ENCODE peak calls at places on chromosomes 3 and 15, in seven cellular contexts. One of them, this sample, is unnamed.

GRCh38 chr3:20054549-20054987 is 14.3 kb downstream of the KAT2B start:
- DNase-seq in astrocyte of the cerebellum: peak; percentile 56
- DNase-seq in astrocyte of the spinal cord: peak; percentile 77
- DNase-seq in HFF-Myc: no peak
- DNase-seq in GM12878: peak; percentile 82
- DNase-seq in left ventricle myocardium inferior: no peak
- DNase-seq in HCT116: peak; percentile 95
- DNase-seq in this sample: peak; percentile 82

GRCh38 chr3:123374016-123374415 is 74.9 kb downstream of the ADCY5 start:
- DNase-seq in astrocyte of the cerebellum: no peak
- DNase-seq in astrocyte of the spinal cord: no peak
- DNase-seq in HFF-Myc: no peak
- DNase-seq in GM12878: no peak
- DNase-seq in left ventricle myocardium inferior: no peak
- DNase-seq in HCT116: no peak
- DNase-seq in this sample: no peak

GRCh38 chr15:79872358-79873017 is 24.3 kb downstream of the MTHFS start:
- DNase-seq in astrocyte of the cerebellum: no peak
- DNase-seq in astrocyte of the spinal cord: peak; percentile 72
- DNase-seq in HFF-Myc: peak; percentile 25
- DNase-seq in GM12878: no peak
- DNase-seq in left ventricle myocardium inferior: no peak
- DNase-seq in HCT116: no peak
- DNase-seq in this sample: peak; percentile 38

GRCh38 chr3:100600181-100601042 is 9.0 kb upstream of the ADGRG7 start:
- DNase-seq in astrocyte of the cerebellum: no peak
- DNase-seq in astrocyte of the spinal cord: no peak
- DNase-seq in HFF-Myc: no peak
- DNase-seq in GM12878: peak; percentile 43
- DNase-seq in left ventricle myocardium inferior: no peak
- DNase-seq in HCT116: no peak
- DNase-seq in this sample: peak; percentile 29

GRCh38 chr3:171260430-171260829 is 199.8 kb downstream of the TNIK start:
- DNase-seq in astrocyte of the cerebellum: no peak
- DNase-seq in astrocyte of the spinal cord: no peak
- DNase-seq in HFF-Myc: no peak
- DNase-seq in GM12878: no peak
- DNase-seq in left ventricle myocardium inferior: no peak
- DNase-seq in HCT116: no peak
- DNase-seq in this sample: no peak

GRCh38 chr3:176375519-176375918 is 821.8 kb downstream of the TBL1XR1 start:
- DNase-seq in astrocyte of the cerebellum: no peak
- DNase-seq in astrocyte of the spinal cord: no peak
- DNase-seq in HFF-Myc: no peak
- DNase-seq in GM12878: no peak
- DNase-seq in left ventricle myocardium inferior: no peak
- DNase-seq in HCT116: no peak
- DNase-seq in this sample: no peak

GRCh38 chr15:42035362-42035761 is 14.5 kb upstream of the PLA2G4E start:
- DNase-seq in astrocyte of the cerebellum: no peak
- DNase-seq in astrocyte of the spinal cord: no peak
- DNase-seq in HFF-Myc: no peak
- DNase-seq in GM12878: peak; percentile 52
- DNase-seq in left ventricle myocardium inferior: no peak
- DNase-seq in HCT116: no peak
- DNase-seq in this sample: no peak

GRCh38 chr3:71713041-71713440 is 12.2 kb downstream of the EIF4E3 start:
- DNase-seq in astrocyte of the cerebellum: no peak
- DNase-seq in astrocyte of the spinal cord: no peak
- DNase-seq in HFF-Myc: no peak
- DNase-seq in GM12878: no peak
- DNase-seq in left ventricle myocardium inferior: no peak
- DNase-seq in HCT116: no peak
- DNase-seq in this sample: no peak

GRCh38 chr3:50532062-50532705 is 28.8 kb upstream of the CACNA2D2 start:
- DNase-seq in astrocyte of the cerebellum: no peak
- DNase-seq in astrocyte of the spinal cord: no peak
- DNase-seq in HFF-Myc: no peak
- DNase-seq in GM12878: no peak
- DNase-seq in left ventricle myocardium inferior: no peak
- DNase-seq in HCT116: no peak
- DNase-seq in this sample: no peak

GRCh38 chr3:1442271-1442670 is 349.4 kb downstream of the CNTN6 start:
- DNase-seq in astrocyte of the cerebellum: no peak
- DNase-seq in astrocyte of the spinal cord: no peak
- DNase-seq in HFF-Myc: no peak
- DNase-seq in GM12878: no peak
- DNase-seq in left ventricle myocardium inferior: no peak
- DNase-seq in HCT116: no peak
- DNase-seq in this sample: no peak

GRCh38 chr15:57445872-57446271 is 69.6 kb downstream of the CGNL1 start:
- DNase-seq in astrocyte of the cerebellum: no peak
- DNase-seq in astrocyte of the spinal cord: peak; percentile 44
- DNase-seq in HFF-Myc: no peak
- DNase-seq in GM12878: no peak
- DNase-seq in left ventricle myocardium inferior: no peak
- DNase-seq in HCT116: no peak
- DNase-seq in this sample: no peak

GRCh38 chr15:75131269-75131643 is 70.4 kb upstream of the C15orf39 start:
- DNase-seq in astrocyte of the cerebellum: no peak
- DNase-seq in astrocyte of the spinal cord: no peak
- DNase-seq in HFF-Myc: no peak
- DNase-seq in GM12878: no peak
- DNase-seq in left ventricle myocardium inferior: no peak
- DNase-seq in HCT116: no peak
- DNase-seq in this sample: no peak

GRCh38 chr3:155065537-155065936 is 14.6 kb upstream of the MME start:
- DNase-seq in astrocyte of the cerebellum: no peak
- DNase-seq in astrocyte of the spinal cord: peak; percentile 55
- DNase-seq in HFF-Myc: no peak
- DNase-seq in GM12878: no peak
- DNase-seq in left ventricle myocardium inferior: no peak
- DNase-seq in HCT116: no peak
- DNase-seq in this sample: no peak

GRCh38 chr3:170908235-170909116 is at the start of gene EIF5A2:
- DNase-seq in astrocyte of the cerebellum: peak; percentile 88
- DNase-seq in astrocyte of the spinal cord: peak; percentile 97
- DNase-seq in HFF-Myc: peak; percentile 94
- DNase-seq in GM12878: peak; percentile 33
- DNase-seq in left ventricle myocardium inferior: peak; percentile 96
- DNase-seq in HCT116: peak; percentile 91
- DNase-seq in this sample: peak; percentile 85

GRCh38 chr3:16794251-16794650 is 90.5 kb upstream of the PLCL2 start:
- DNase-seq in astrocyte of the cerebellum: no peak
- DNase-seq in astrocyte of the spinal cord: no peak
- DNase-seq in HFF-Myc: no peak
- DNase-seq in GM12878: no peak
- DNase-seq in left ventricle myocardium inferior: no peak
- DNase-seq in HCT116: no peak
- DNase-seq in this sample: no peak

GRCh38 chr3:172201136-172201989 is 162.0 kb downstream of the FNDC3B start:
- DNase-seq in astrocyte of the cerebellum: peak; percentile 90
- DNase-seq in astrocyte of the spinal cord: peak; percentile 96
- DNase-seq in HFF-Myc: no peak
- DNase-seq in GM12878: no peak
- DNase-seq in left ventricle myocardium inferior: peak; percentile 89
- DNase-seq in HCT116: no peak
- DNase-seq in this sample: no peak

GRCh38 chr3:190238871-190239270 is 83.4 kb downstream of the CLDN1 start:
- DNase-seq in astrocyte of the cerebellum: no peak
- DNase-seq in astrocyte of the spinal cord: no peak
- DNase-seq in HFF-Myc: no peak
- DNase-seq in GM12878: no peak
- DNase-seq in left ventricle myocardium inferior: no peak
- DNase-seq in HCT116: no peak
- DNase-seq in this sample: no peak

GRCh38 chr15:29092376-29093064 is 177.1 kb downstream of the NSMCE3 start:
- DNase-seq in astrocyte of the cerebellum: no peak
- DNase-seq in astrocyte of the spinal cord: no peak
- DNase-seq in HFF-Myc: no peak
- DNase-seq in GM12878: no peak
- DNase-seq in left ventricle myocardium inferior: no peak
- DNase-seq in HCT116: no peak
- DNase-seq in this sample: no peak

GRCh38 chr15:67110400-67110799 is 45.0 kb downstream of the SMAD3 start:
- DNase-seq in astrocyte of the cerebellum: no peak
- DNase-seq in astrocyte of the spinal cord: no peak
- DNase-seq in HFF-Myc: no peak
- DNase-seq in GM12878: peak; percentile 54
- DNase-seq in left ventricle myocardium inferior: no peak
- DNase-seq in HCT116: no peak
- DNase-seq in this sample: no peak

GRCh38 chr3:16056210-16056607 is 118.3 kb upstream of the GALNT15 start:
- DNase-seq in astrocyte of the cerebellum: no peak
- DNase-seq in astrocyte of the spinal cord: peak; percentile 45
- DNase-seq in HFF-Myc: no peak
- DNase-seq in GM12878: no peak
- DNase-seq in left ventricle myocardium inferior: no peak
- DNase-seq in HCT116: no peak
- DNase-seq in this sample: no peak

GRCh38 chr15:57224664-57225063 is 151.6 kb upstream of the CGNL1 start:
- DNase-seq in astrocyte of the cerebellum: peak; percentile 70
- DNase-seq in astrocyte of the spinal cord: peak; percentile 82
- DNase-seq in HFF-Myc: no peak
- DNase-seq in GM12878: no peak
- DNase-seq in left ventricle myocardium inferior: no peak
- DNase-seq in HCT116: no peak
- DNase-seq in this sample: no peak

DNA sequence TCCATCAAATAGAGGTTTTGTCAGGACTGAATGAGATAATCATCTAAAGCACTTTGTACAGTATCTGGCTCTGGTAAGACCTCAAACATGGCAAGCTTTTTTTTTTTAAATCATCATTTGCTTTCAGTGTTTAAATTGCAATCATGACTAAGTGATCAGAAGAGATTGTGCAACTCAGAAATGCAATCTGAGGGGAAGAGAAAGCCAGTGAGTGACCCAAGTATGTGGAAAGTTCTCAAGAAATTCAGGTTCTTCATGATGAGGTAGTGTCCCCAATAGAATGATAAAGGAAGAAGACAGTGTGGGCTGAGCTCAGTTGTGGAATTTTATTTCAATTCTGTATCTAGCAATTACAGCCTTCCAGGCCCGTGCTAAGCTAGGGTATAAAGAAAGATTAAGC is 132.2 kb upstream of the TBC1D5 start:
- DNase-seq in astrocyte of the cerebellum: no peak
- DNase-seq in astrocyte of the spinal cord: no peak
- DNase-seq in HFF-Myc: no peak
- DNase-seq in GM12878: no peak
- DNase-seq in left ventricle myocardium inferior: no peak
- DNase-seq in HCT116: no peak
- DNase-seq in this sample: no peak
- H3K4me3 ChIP-seq in astrocyte of the cerebellum: no peak overlapping the region
- H3K4me3 ChIP-seq in astrocyte of the spinal cord: no peak overlapping the region
- H3K4me3 ChIP-seq in HFF-Myc: no peak overlapping the region
- H3K4me3 ChIP-seq in GM12878: no peak overlapping the region
- H3K4me3 ChIP-seq in left ventricle myocardium inferior: no peak overlapping the region
- H3K4me3 ChIP-seq in HCT116: no peak overlapping the region
- H3K4me3 ChIP-seq in this sample: no peak overlapping the region

GRCh38 chr3:14857506-14857905 is 38.7 kb downstream of the FGD5 start:
- DNase-seq in astrocyte of the cerebellum: no peak
- DNase-seq in astrocyte of the spinal cord: no peak
- DNase-seq in HFF-Myc: no peak
- DNase-seq in GM12878: no peak
- DNase-seq in left ventricle myocardium inferior: no peak
- DNase-seq in HCT116: no peak
- DNase-seq in this sample: no peak
- TF ChIP-seq CTCF in astrocyte of the cerebellum: no peak
- TF ChIP-seq CTCF in astrocyte of the spinal cord: no peak
- TF ChIP-seq CTCF in HFF-Myc: no peak
- TF ChIP-seq CTCF in GM12878: peak; percentile 20
- TF ChIP-seq CTCF in left ventricle myocardium inferior: no peak
- TF ChIP-seq CTCF in HCT116: no peak
- TF ChIP-seq CTCF in this sample: no peak

DNA sequence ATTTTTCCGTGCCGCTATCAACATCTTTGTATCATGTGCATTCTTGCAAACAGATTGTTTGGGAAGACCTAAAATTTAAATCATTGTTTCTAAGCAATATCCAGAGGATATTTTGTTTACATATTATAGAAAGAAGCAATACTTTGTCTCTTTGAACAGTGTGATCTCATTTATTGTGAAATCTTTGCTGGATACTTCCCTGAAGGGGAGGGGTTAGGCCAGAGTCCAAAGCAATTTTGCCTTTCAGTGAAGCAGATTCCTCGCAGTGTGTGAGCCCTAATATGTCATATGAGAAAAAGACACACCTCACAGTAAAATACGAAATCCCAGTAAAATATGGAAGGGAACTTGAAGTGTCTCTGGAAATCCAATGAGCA is 158.7 kb upstream of the SLCO3A1 start:
- DNase-seq in astrocyte of the cerebellum: peak; percentile 19
- DNase-seq in astrocyte of the spinal cord: peak; percentile 54
- DNase-seq in HFF-Myc: no peak
- DNase-seq in GM12878: no peak
- DNase-seq in left ventricle myocardium inferior: no peak
- DNase-seq in HCT116: no peak
- DNase-seq in this sample: no peak
- H3K4me3 ChIP-seq in astrocyte of the cerebellum: no peak overlapping the region
- H3K4me3 ChIP-seq in astrocyte of the spinal cord: no peak overlapping the region
- H3K4me3 ChIP-seq in HFF-Myc: no peak overlapping the region
- H3K4me3 ChIP-seq in GM12878: no peak overlapping the region
- H3K4me3 ChIP-seq in left ventricle myocardium inferior: peak overlapping the region; percentile 44
- H3K4me3 ChIP-seq in HCT116: no peak overlapping the region
- H3K4me3 ChIP-seq in this sample: no peak overlapping the region

GRCh38 chr3:124985358-124985757 is 50.8 kb upstream of the MUC13 start:
- DNase-seq in astrocyte of the cerebellum: no peak
- DNase-seq in astrocyte of the spinal cord: peak; percentile 33
- DNase-seq in HFF-Myc: peak; percentile 58
- DNase-seq in GM12878: no peak
- DNase-seq in left ventricle myocardium inferior: no peak
- DNase-seq in HCT116: peak; percentile 12
- DNase-seq in this sample: no peak

GRCh38 chr3:124984754-124985153 is 50.2 kb upstream of the MUC13 start:
- DNase-seq in astrocyte of the cerebellum: no peak
- DNase-seq in astrocyte of the spinal cord: no peak
- DNase-seq in HFF-Myc: no peak
- DNase-seq in GM12878: no peak
- DNase-seq in left ventricle myocardium inferior: no peak
- DNase-seq in HCT116: no peak
- DNase-seq in this sample: no peak

GRCh38 chr3:124982855-124983254 is 48.3 kb upstream of the MUC13 start:
- DNase-seq in astrocyte of the cerebellum: no peak
- DNase-seq in astrocyte of the spinal cord: no peak
- DNase-seq in HFF-Myc: no peak
- DNase-seq in GM12878: no peak
- DNase-seq in left ventricle myocardium inferior: no peak
- DNase-seq in HCT116: no peak
- DNase-seq in this sample: no peak

GRCh38 chr3:124981472-124981871 is 46.9 kb upstream of the MUC13 start:
- DNase-seq in astrocyte of the cerebellum: no peak
- DNase-seq in astrocyte of the spinal cord: no peak
- DNase-seq in HFF-Myc: no peak
- DNase-seq in GM12878: no peak
- DNase-seq in left ventricle myocardium inferior: no peak
- DNase-seq in HCT116: no peak
- DNase-seq in this sample: no peak

GRCh38 chr3:124986153-124987143 is 51.9 kb upstream of the MUC13 start:
- DNase-seq in astrocyte of the cerebellum: peak; percentile 71
- DNase-seq in astrocyte of the spinal cord: peak; percentile 90
- DNase-seq in HFF-Myc: peak; percentile 69
- DNase-seq in GM12878: no peak
- DNase-seq in left ventricle myocardium inferior: no peak
- DNase-seq in HCT116: peak; percentile 91
- DNase-seq in this sample: no peak
- TF ChIP-seq CTCF in astrocyte of the cerebellum: peak; percentile 65
- TF ChIP-seq CTCF in astrocyte of the spinal cord: peak; percentile 56
- TF ChIP-seq CTCF in HFF-Myc: peak; percentile 71
- TF ChIP-seq CTCF in GM12878: peak; percentile 15
- TF ChIP-seq CTCF in left ventricle myocardium inferior: peak; percentile 59
- TF ChIP-seq CTCF in HCT116: peak; percentile 83
- TF ChIP-seq CTCF in this sample: peak; percentile 64

GRCh38 chr3:37752661-37753055 is 109.0 kb upstream of the CTDSPL start:
- DNase-seq in astrocyte of the cerebellum: no peak
- DNase-seq in astrocyte of the spinal cord: no peak
- DNase-seq in HFF-Myc: no peak
- DNase-seq in GM12878: no peak
- DNase-seq in left ventricle myocardium inferior: no peak
- DNase-seq in HCT116: no peak
- DNase-seq in this sample: no peak
- H3K4me3 ChIP-seq in astrocyte of the cerebellum: no peak overlapping the region
- H3K4me3 ChIP-seq in astrocyte of the spinal cord: no peak overlapping the region
- H3K4me3 ChIP-seq in HFF-Myc: no peak overlapping the region
- H3K4me3 ChIP-seq in GM12878: no peak overlapping the region
- H3K4me3 ChIP-seq in left ventricle myocardium inferior: no peak overlapping the region
- H3K4me3 ChIP-seq in HCT116: no peak overlapping the region
- H3K4me3 ChIP-seq in this sample: no peak overlapping the region